ENCODE peak calls at places on chromosomes 4 and X, in five cellular contexts. One of them, this sample, is unnamed.

GRCh38 chr4:95599777-95600436 is 51.1 kb upstream of the UNC5C start:
- DNase-seq in CD4-positive, alpha-beta T cell: no peak
- DNase-seq in stimulated activated CD4-positive, alpha-beta T cell treated with anti-CD3 and anti-CD28 coated beads, Interleukin-12 subunit alpha, Interleukin-12 subunit beta, amount 100 ng/mL, for 48 hours: no peak
- DNase-seq in WTC11: no peak
- DNase-seq in cerebellar cortex: no peak
- DNase-seq in this sample: no peak

GRCh38 chrX:44693255-44693654 is 150.6 kb upstream of the DUSP21 start:
- DNase-seq in cerebellar cortex: no peak
- DNase-seq in CD4-positive, alpha-beta T cell: no peak
- DNase-seq in WTC11: no peak
- DNase-seq in stimulated activated CD4-positive, alpha-beta T cell treated with anti-CD3 and anti-CD28 coated beads, Interleukin-12 subunit alpha, Interleukin-12 subunit beta, amount 100 ng/mL, for 48 hours: no peak
- DNase-seq in this sample: no peak

GRCh38 chr4:76570141-76570989 is 135.3 kb downstream of the SHROOM3 start:
- DNase-seq in stimulated activated CD4-positive, alpha-beta T cell treated with anti-CD3 and anti-CD28 coated beads, Interleukin-12 subunit alpha, Interleukin-12 subunit beta, amount 100 ng/mL, for 48 hours: no peak
- DNase-seq in CD4-positive, alpha-beta T cell: no peak
- DNase-seq in cerebellar cortex: no peak
- DNase-seq in WTC11: no peak
- DNase-seq in this sample: no peak

GRCh38 chr4:120452006-120452405 is 385.4 kb upstream of the MAD2L1 start:
- DNase-seq in stimulated activated CD4-positive, alpha-beta T cell treated with anti-CD3 and anti-CD28 coated beads, Interleukin-12 subunit alpha, Interleukin-12 subunit beta, amount 100 ng/mL, for 48 hours: no peak
- DNase-seq in WTC11: no peak
- DNase-seq in cerebellar cortex: no peak
- DNase-seq in CD4-positive, alpha-beta T cell: no peak
- DNase-seq in this sample: no peak

GRCh38 chrX:20060961-20061868 is 55.5 kb downstream of the MAP7D2 start:
- DNase-seq in CD4-positive, alpha-beta T cell: no peak
- DNase-seq in WTC11: no peak
- DNase-seq in stimulated activated CD4-positive, alpha-beta T cell treated with anti-CD3 and anti-CD28 coated beads, Interleukin-12 subunit alpha, Interleukin-12 subunit beta, amount 100 ng/mL, for 48 hours: no peak
- DNase-seq in cerebellar cortex: no peak
- DNase-seq in this sample: no peak

GRCh38 chr4:89617256-89617655 is 219.7 kb downstream of the SNCA start:
- DNase-seq in stimulated activated CD4-positive, alpha-beta T cell treated with anti-CD3 and anti-CD28 coated beads, Interleukin-12 subunit alpha, Interleukin-12 subunit beta, amount 100 ng/mL, for 48 hours: no peak
- DNase-seq in WTC11: no peak
- DNase-seq in CD4-positive, alpha-beta T cell: no peak
- DNase-seq in cerebellar cortex: no peak
- DNase-seq in this sample: no peak

GRCh38 chr4:54099287-54099958 is 540 bp upstream of the GSX2 start:
- DNase-seq in stimulated activated CD4-positive, alpha-beta T cell treated with anti-CD3 and anti-CD28 coated beads, Interleukin-12 subunit alpha, Interleukin-12 subunit beta, amount 100 ng/mL, for 48 hours: no peak
- DNase-seq in CD4-positive, alpha-beta T cell: no peak
- DNase-seq in cerebellar cortex: peak; percentile 48
- DNase-seq in WTC11: peak; percentile 36
- DNase-seq in this sample: no peak

GRCh38 chr4:75995727-75996126 is 5.0 kb upstream of the SDAD1 start:
- DNase-seq in cerebellar cortex: peak; percentile 62
- DNase-seq in CD4-positive, alpha-beta T cell: peak; percentile 3
- DNase-seq in stimulated activated CD4-positive, alpha-beta T cell treated with anti-CD3 and anti-CD28 coated beads, Interleukin-12 subunit alpha, Interleukin-12 subunit beta, amount 100 ng/mL, for 48 hours: no peak
- DNase-seq in WTC11: no peak
- DNase-seq in this sample: no peak

GRCh38 chr4:6586715-6587325 is 11.8 kb downstream of the MAN2B2 start:
- DNase-seq in stimulated activated CD4-positive, alpha-beta T cell treated with anti-CD3 and anti-CD28 coated beads, Interleukin-12 subunit alpha, Interleukin-12 subunit beta, amount 100 ng/mL, for 48 hours: no peak
- DNase-seq in CD4-positive, alpha-beta T cell: no peak
- DNase-seq in cerebellar cortex: no peak
- DNase-seq in WTC11: no peak
- DNase-seq in this sample: no peak

GRCh38 chrX:23799469-23800065 is 16.6 kb downstream of the SAT1 start:
- DNase-seq in WTC11: no peak
- DNase-seq in CD4-positive, alpha-beta T cell: no peak
- DNase-seq in cerebellar cortex: no peak
- DNase-seq in stimulated activated CD4-positive, alpha-beta T cell treated with anti-CD3 and anti-CD28 coated beads, Interleukin-12 subunit alpha, Interleukin-12 subunit beta, amount 100 ng/mL, for 48 hours: no peak
- DNase-seq in this sample: no peak

GRCh38 chr4:176422031-176422430 is 102.3 kb downstream of the SPCS3 start:
- DNase-seq in cerebellar cortex: no peak
- DNase-seq in WTC11: no peak
- DNase-seq in stimulated activated CD4-positive, alpha-beta T cell treated with anti-CD3 and anti-CD28 coated beads, Interleukin-12 subunit alpha, Interleukin-12 subunit beta, amount 100 ng/mL, for 48 hours: no peak
- DNase-seq in CD4-positive, alpha-beta T cell: no peak
- DNase-seq in this sample: no peak

GRCh38 chrX:77572322-77572721 is 125.1 kb downstream of the FGF16 start:
- DNase-seq in WTC11: no peak
- DNase-seq in CD4-positive, alpha-beta T cell: no peak
- DNase-seq in cerebellar cortex: no peak
- DNase-seq in stimulated activated CD4-positive, alpha-beta T cell treated with anti-CD3 and anti-CD28 coated beads, Interleukin-12 subunit alpha, Interleukin-12 subunit beta, amount 100 ng/mL, for 48 hours: no peak
- DNase-seq in this sample: no peak

GRCh38 chrX:50469206-50469605 is 1.4 kb downstream of the DGKK start:
- DNase-seq in cerebellar cortex: no peak
- DNase-seq in stimulated activated CD4-positive, alpha-beta T cell treated with anti-CD3 and anti-CD28 coated beads, Interleukin-12 subunit alpha, Interleukin-12 subunit beta, amount 100 ng/mL, for 48 hours: no peak
- DNase-seq in CD4-positive, alpha-beta T cell: no peak
- DNase-seq in WTC11: peak; percentile 27
- DNase-seq in this sample: no peak

GRCh38 chr4:142850478-142850877 is 4.4 kb upstream of the INPP4B start:
- DNase-seq in cerebellar cortex: peak; percentile 27
- DNase-seq in stimulated activated CD4-positive, alpha-beta T cell treated with anti-CD3 and anti-CD28 coated beads, Interleukin-12 subunit alpha, Interleukin-12 subunit beta, amount 100 ng/mL, for 48 hours: no peak
- DNase-seq in WTC11: no peak
- DNase-seq in CD4-positive, alpha-beta T cell: no peak
- DNase-seq in this sample: no peak

GRCh38 chrX:22109442-22109841 is 77.3 kb downstream of the PHEX start:
- DNase-seq in CD4-positive, alpha-beta T cell: no peak
- DNase-seq in WTC11: no peak
- DNase-seq in cerebellar cortex: no peak
- DNase-seq in stimulated activated CD4-positive, alpha-beta T cell treated with anti-CD3 and anti-CD28 coated beads, Interleukin-12 subunit alpha, Interleukin-12 subunit beta, amount 100 ng/mL, for 48 hours: no peak
- DNase-seq in this sample: no peak

GRCh38 chr4:110639207-110640092 is 16.6 kb upstream of the PITX2 start:
- DNase-seq in stimulated activated CD4-positive, alpha-beta T cell treated with anti-CD3 and anti-CD28 coated beads, Interleukin-12 subunit alpha, Interleukin-12 subunit beta, amount 100 ng/mL, for 48 hours: no peak
- DNase-seq in CD4-positive, alpha-beta T cell: no peak
- DNase-seq in cerebellar cortex: no peak
- DNase-seq in WTC11: peak; percentile 70
- DNase-seq in this sample: no peak

GRCh38 chr4:139509727-139510410 is 46.1 kb downstream of the SETD7 start:
- DNase-seq in WTC11: peak; percentile 47
- DNase-seq in stimulated activated CD4-positive, alpha-beta T cell treated with anti-CD3 and anti-CD28 coated beads, Interleukin-12 subunit alpha, Interleukin-12 subunit beta, amount 100 ng/mL, for 48 hours: no peak
- DNase-seq in CD4-positive, alpha-beta T cell: no peak
- DNase-seq in cerebellar cortex: peak; percentile 69
- DNase-seq in this sample: no peak

GRCh38 chrX:80285131-80285773 is 135.0 kb upstream of the TENT5D start:
- DNase-seq in WTC11: peak; percentile 39
- DNase-seq in CD4-positive, alpha-beta T cell: no peak
- DNase-seq in stimulated activated CD4-positive, alpha-beta T cell treated with anti-CD3 and anti-CD28 coated beads, Interleukin-12 subunit alpha, Interleukin-12 subunit beta, amount 100 ng/mL, for 48 hours: peak; percentile 5
- DNase-seq in cerebellar cortex: no peak
- DNase-seq in this sample: no peak

GRCh38 chr4:96473246-96473645 is 633.4 kb downstream of the PDHA2 start:
- DNase-seq in stimulated activated CD4-positive, alpha-beta T cell treated with anti-CD3 and anti-CD28 coated beads, Interleukin-12 subunit alpha, Interleukin-12 subunit beta, amount 100 ng/mL, for 48 hours: no peak
- DNase-seq in CD4-positive, alpha-beta T cell: no peak
- DNase-seq in WTC11: no peak
- DNase-seq in cerebellar cortex: no peak
- DNase-seq in this sample: no peak

GRCh38 chr4:848803-849477 is 23.0 kb upstream of the CPLX1 start:
- DNase-seq in cerebellar cortex: no peak
- DNase-seq in CD4-positive, alpha-beta T cell: no peak
- DNase-seq in WTC11: no peak
- DNase-seq in stimulated activated CD4-positive, alpha-beta T cell treated with anti-CD3 and anti-CD28 coated beads, Interleukin-12 subunit alpha, Interleukin-12 subunit beta, amount 100 ng/mL, for 48 hours: no peak
- DNase-seq in this sample: no peak

GRCh38 chr4:108861339-108861738 is 98.5 kb upstream of the ETNPPL start:
- DNase-seq in stimulated activated CD4-positive, alpha-beta T cell treated with anti-CD3 and anti-CD28 coated beads, Interleukin-12 subunit alpha, Interleukin-12 subunit beta, amount 100 ng/mL, for 48 hours: no peak
- DNase-seq in WTC11: peak; percentile 41
- DNase-seq in CD4-positive, alpha-beta T cell: no peak
- DNase-seq in cerebellar cortex: no peak
- DNase-seq in this sample: no peak

GRCh38 chr4:86991998-86992397 is 57.2 kb downstream of the AFF1 start:
- DNase-seq in cerebellar cortex: no peak
- DNase-seq in WTC11: no peak
- DNase-seq in CD4-positive, alpha-beta T cell: no peak
- DNase-seq in stimulated activated CD4-positive, alpha-beta T cell treated with anti-CD3 and anti-CD28 coated beads, Interleukin-12 subunit alpha, Interleukin-12 subunit beta, amount 100 ng/mL, for 48 hours: no peak
- DNase-seq in this sample: no peak

GRCh38 chr4:153159728-153160221 is 44.5 kb upstream of the TRIM2 start:
- DNase-seq in CD4-positive, alpha-beta T cell: no peak
- DNase-seq in stimulated activated CD4-positive, alpha-beta T cell treated with anti-CD3 and anti-CD28 coated beads, Interleukin-12 subunit alpha, Interleukin-12 subunit beta, amount 100 ng/mL, for 48 hours: no peak
- DNase-seq in cerebellar cortex: no peak
- DNase-seq in WTC11: no peak
- DNase-seq in this sample: no peak

GRCh38 chr4:168585168-168586091 is 88.6 kb downstream of the PALLD start:
- DNase-seq in stimulated activated CD4-positive, alpha-beta T cell treated with anti-CD3 and anti-CD28 coated beads, Interleukin-12 subunit alpha, Interleukin-12 subunit beta, amount 100 ng/mL, for 48 hours: no peak
- DNase-seq in WTC11: peak; percentile 85
- DNase-seq in CD4-positive, alpha-beta T cell: no peak
- DNase-seq in cerebellar cortex: peak; percentile 47
- DNase-seq in this sample: no peak

GRCh38 chr4:100062921-100063320 is 112.8 kb upstream of the H2AZ1 start:
- DNase-seq in WTC11: no peak
- DNase-seq in CD4-positive, alpha-beta T cell: no peak
- DNase-seq in stimulated activated CD4-positive, alpha-beta T cell treated with anti-CD3 and anti-CD28 coated beads, Interleukin-12 subunit alpha, Interleukin-12 subunit beta, amount 100 ng/mL, for 48 hours: no peak
- DNase-seq in cerebellar cortex: no peak
- DNase-seq in this sample: no peak

GRCh38 chr4:119615068-119615744 is 13.4 kb downstream of the PDE5A start:
- DNase-seq in WTC11: no peak
- DNase-seq in cerebellar cortex: no peak
- DNase-seq in CD4-positive, alpha-beta T cell: no peak
- DNase-seq in stimulated activated CD4-positive, alpha-beta T cell treated with anti-CD3 and anti-CD28 coated beads, Interleukin-12 subunit alpha, Interleukin-12 subunit beta, amount 100 ng/mL, for 48 hours: no peak
- DNase-seq in this sample: no peak

GRCh38 chr4:5728451-5728850 is 17.4 kb downstream of the EVC start:
- DNase-seq in cerebellar cortex: no peak
- DNase-seq in CD4-positive, alpha-beta T cell: no peak
- DNase-seq in stimulated activated CD4-positive, alpha-beta T cell treated with anti-CD3 and anti-CD28 coated beads, Interleukin-12 subunit alpha, Interleukin-12 subunit beta, amount 100 ng/mL, for 48 hours: no peak
- DNase-seq in WTC11: no peak
- DNase-seq in this sample: no peak

GRCh38 chrX:121581885-121582284 is 534.5 kb downstream of the GLUD2 start:
- DNase-seq in cerebellar cortex: no peak
- DNase-seq in CD4-positive, alpha-beta T cell: no peak
- DNase-seq in stimulated activated CD4-positive, alpha-beta T cell treated with anti-CD3 and anti-CD28 coated beads, Interleukin-12 subunit alpha, Interleukin-12 subunit beta, amount 100 ng/mL, for 48 hours: no peak
- DNase-seq in WTC11: no peak
- DNase-seq in this sample: no peak

GRCh38 chr4:138055890-138056289 is 186.3 kb downstream of the SLC7A11 start:
- DNase-seq in CD4-positive, alpha-beta T cell: no peak
- DNase-seq in WTC11: no peak
- DNase-seq in stimulated activated CD4-positive, alpha-beta T cell treated with anti-CD3 and anti-CD28 coated beads, Interleukin-12 subunit alpha, Interleukin-12 subunit beta, amount 100 ng/mL, for 48 hours: no peak
- DNase-seq in cerebellar cortex: no peak
- DNase-seq in this sample: no peak

GRCh38 chrX:121781991-121782390 is 734.6 kb downstream of the GLUD2 start:
- DNase-seq in CD4-positive, alpha-beta T cell: no peak
- DNase-seq in stimulated activated CD4-positive, alpha-beta T cell treated with anti-CD3 and anti-CD28 coated beads, Interleukin-12 subunit alpha, Interleukin-12 subunit beta, amount 100 ng/mL, for 48 hours: no peak
- DNase-seq in WTC11: no peak
- DNase-seq in cerebellar cortex: no peak
- DNase-seq in this sample: no peak

GRCh38 chr4:25358515-25359275 is 18.4 kb upstream of the ANAPC4 start:
- DNase-seq in WTC11: no peak
- DNase-seq in cerebellar cortex: no peak
- DNase-seq in stimulated activated CD4-positive, alpha-beta T cell treated with anti-CD3 and anti-CD28 coated beads, Interleukin-12 subunit alpha, Interleukin-12 subunit beta, amount 100 ng/mL, for 48 hours: no peak
- DNase-seq in CD4-positive, alpha-beta T cell: no peak
- DNase-seq in this sample: no peak

GRCh38 chrX:119512145-119512800 is 44.0 kb downstream of the SLC25A5 start:
- DNase-seq in cerebellar cortex: peak; percentile 65
- DNase-seq in CD4-positive, alpha-beta T cell: no peak
- DNase-seq in stimulated activated CD4-positive, alpha-beta T cell treated with anti-CD3 and anti-CD28 coated beads, Interleukin-12 subunit alpha, Interleukin-12 subunit beta, amount 100 ng/mL, for 48 hours: no peak
- DNase-seq in WTC11: peak; percentile 61
- DNase-seq in this sample: no peak

GRCh38 chr4:9771069-9771468 is 10.4 kb upstream of the DRD5 start:
- DNase-seq in stimulated activated CD4-positive, alpha-beta T cell treated with anti-CD3 and anti-CD28 coated beads, Interleukin-12 subunit alpha, Interleukin-12 subunit beta, amount 100 ng/mL, for 48 hours: no peak
- DNase-seq in CD4-positive, alpha-beta T cell: no peak
- DNase-seq in WTC11: no peak
- DNase-seq in cerebellar cortex: no peak
- DNase-seq in this sample: no peak

GRCh38 chr4:186472948-186473347 is 82.4 kb downstream of the MTNR1A start:
- DNase-seq in CD4-positive, alpha-beta T cell: no peak
- DNase-seq in WTC11: peak; percentile 32
- DNase-seq in stimulated activated CD4-positive, alpha-beta T cell treated with anti-CD3 and anti-CD28 coated beads, Interleukin-12 subunit alpha, Interleukin-12 subunit beta, amount 100 ng/mL, for 48 hours: no peak
- DNase-seq in cerebellar cortex: peak; percentile 78
- DNase-seq in this sample: no peak

GRCh38 chr4:184510431-184510830 is 36.1 kb upstream of the IRF2 start:
- DNase-seq in stimulated activated CD4-positive, alpha-beta T cell treated with anti-CD3 and anti-CD28 coated beads, Interleukin-12 subunit alpha, Interleukin-12 subunit beta, amount 100 ng/mL, for 48 hours: no peak
- DNase-seq in CD4-positive, alpha-beta T cell: no peak
- DNase-seq in cerebellar cortex: no peak
- DNase-seq in WTC11: no peak
- DNase-seq in this sample: no peak